ENCODE peak calls at places on chromosomes 4 and X, in six cellular contexts. J, G, V, C, F and B are unnamed samples.

GRCh38 chr4:153151535-153152452 is 52.4 kb upstream of the TRIM2 start:
- DNase-seq in F (no peak), J (no peak), G (peak), C (peak), V (no peak), B (no peak)

GRCh38 chrX:30751497-30751896 is 98.3 kb downstream of the GK start:
- DNase-seq in J (no peak), G (no peak), V (no peak), F (no peak), C (no peak), B (no peak)

GRCh38 chr4:81620442-81620841 is 148.7 kb upstream of the RASGEF1B start:
- DNase-seq in V (no peak), J (no peak), C (no peak), G (no peak), F (no peak), B (no peak)

GRCh38 chr4:121096629-121097028 is 24.3 kb upstream of the NDNF start:
- DNase-seq in G (no peak), C (no peak), J (no peak), V (no peak), F (peak), B (no peak)

GRCh38 chr4:130077275-130077674 is 981.3 kb downstream of the C4orf33 start:
- DNase-seq in F (no peak), J (no peak), V (no peak), C (no peak), G (no peak), B (no peak)

GRCh38 chrX:2594491-2594890 is 93.7 kb upstream of the DHRSX start:
- DNase-seq in G (no peak), J (no peak), C (no peak), V (no peak), F (no peak), B (no peak)

GRCh38 chr4:40478215-40478614 is 143.1 kb downstream of the CHRNA9 start:
- DNase-seq in V (no peak), C (no peak), G (no peak), F (no peak), J (no peak), B (no peak)

GRCh38 chr4:14110407-14110806 is 482.9 kb upstream of the BOD1L1 start:
- DNase-seq in G (no peak), F (no peak), C (no peak), V (no peak), J (no peak), B (no peak)

GRCh38 chr4:71184195-71184781 is 154.5 kb upstream of the SLC4A4 start:
- DNase-seq in J (peak), C (no peak), V (peak), F (peak), G (peak), B (no peak)

GRCh38 chrX:2387614-2388239 is 113.0 kb downstream of the DHRSX start:
- DNase-seq in V (no peak), G (no peak), F (no peak), J (no peak), C (no peak), B (no peak)

GRCh38 chr4:155582971-155583437 is 83.6 kb upstream of the GUCY1A1 start:
- DNase-seq in J (peak), F (no peak), V (no peak), C (no peak), G (no peak), B (no peak)

GRCh38 chr4:158873795-158874359 is 105.1 kb downstream of the FNIP2 start:
- DNase-seq in J (no peak), V (no peak), F (peak), G (no peak), C (no peak), B (no peak)

GRCh38 chrX:40646489-40647306 is 663 bp downstream of the CXorf38 start:
- DNase-seq in F (no peak), C (peak), G (no peak), J (no peak), V (peak), B (peak)

GRCh38 chrX:107374116-107374515 is 75.3 kb upstream of the FRMPD3 start:
- DNase-seq in F (no peak), C (no peak), J (no peak), G (no peak), V (no peak), B (no peak)

GRCh38 chr4:62548108-62548524 is 1348.0 kb downstream of the ADGRL3 start:
- DNase-seq in C (no peak), J (no peak), F (peak), G (peak), V (no peak), B (no peak)

GRCh38 chr4:185874516-185875230 is 62.7 kb upstream of the SORBS2 start:
- DNase-seq in G (no peak), F (no peak), J (no peak), C (no peak), V (no peak), B (no peak)

GRCh38 chrX:19673334-19674040 is 158.2 kb upstream of the MAP3K15 start:
- DNase-seq in G (no peak), V (peak), F (peak), C (peak), J (peak), B (no peak)

GRCh38 chrX:84320606-84321005 is 132.6 kb upstream of the RPS6KA6 start:
- DNase-seq in J (no peak), F (no peak), G (no peak), V (no peak), C (no peak), B (no peak)

GRCh38 chr4:53483250-53483649 is 105.8 kb downstream of the FIP1L1 start:
- DNase-seq in V (no peak), J (no peak), F (no peak), C (no peak), G (no peak), B (no peak)

GRCh38 chr4:38189445-38189844 is 229.2 kb downstream of the PTTG2 start:
- DNase-seq in G (no peak), V (no peak), F (peak), J (peak), C (no peak), B (no peak)

GRCh38 chr4:87011340-87012034 is 76.7 kb downstream of the AFF1 start:
- DNase-seq in F (no peak), J (peak), G (no peak), C (no peak), V (peak), B (peak)

GRCh38 chr4:163251204-163251603 is 81.2 kb downstream of the NPY1R start:
- DNase-seq in J (no peak), F (peak), C (no peak), V (no peak), G (peak), B (no peak)
- TF ChIP-seq CTCF in J (no peak), F (no peak), C (no peak), V (no peak), G (peak), B (no peak)

DNA sequence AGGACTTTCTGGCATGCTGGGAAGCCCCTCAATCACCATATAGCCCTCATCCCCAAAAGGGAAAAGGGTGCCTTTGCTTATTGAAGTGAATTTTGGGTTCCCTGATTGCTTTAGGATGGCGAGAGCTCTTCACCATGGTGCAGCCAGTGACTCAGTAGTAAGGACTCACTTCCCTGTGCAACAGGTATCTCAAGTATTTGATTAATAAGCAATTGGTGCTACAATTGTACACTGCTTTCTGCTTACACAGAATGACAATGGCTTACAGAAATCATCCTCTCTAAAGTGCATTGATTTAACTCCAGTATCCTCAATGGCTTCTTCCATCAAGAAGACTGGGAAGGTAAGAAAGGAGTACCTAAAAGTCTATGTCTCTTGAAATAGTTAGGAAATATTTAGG is 143.7 kb upstream of the SMIM10 start:
- DNase-seq in G (no peak), F (no peak), J (no peak), C (no peak), V (no peak), B (no peak)
- TF ChIP-seq CTCF in G (no peak), F (no peak), J (no peak), C (no peak), V (no peak), B (no peak)

GRCh38 chr4:168868856-168869201 is 141.2 kb downstream of the CBR4 start:
- DNase-seq in J (no peak), V (no peak), G (no peak), C (no peak), F (no peak), B (no peak)
- TF ChIP-seq CTCF in J (no peak), V (no peak), G (no peak), C (no peak), F (no peak), B (no peak)

GRCh38 chr4:73257242-73257994 is 1.2 kb downstream of the ANKRD17 start:
- DNase-seq in C (peak), G (peak), J (peak), F (peak), V (peak), B (peak)

GRCh38 chr4:73259552-73260140 is 1.0 kb upstream of the ANKRD17 start:
- DNase-seq in G (no peak), V (no peak), C (no peak), J (no peak), F (peak), B (no peak)

GRCh38 chr4:73258668-73259551 is at the start of gene ANKRD17:
- DNase-seq in J (peak), V (peak), F (peak), G (peak), C (peak), B (peak)

DNA sequence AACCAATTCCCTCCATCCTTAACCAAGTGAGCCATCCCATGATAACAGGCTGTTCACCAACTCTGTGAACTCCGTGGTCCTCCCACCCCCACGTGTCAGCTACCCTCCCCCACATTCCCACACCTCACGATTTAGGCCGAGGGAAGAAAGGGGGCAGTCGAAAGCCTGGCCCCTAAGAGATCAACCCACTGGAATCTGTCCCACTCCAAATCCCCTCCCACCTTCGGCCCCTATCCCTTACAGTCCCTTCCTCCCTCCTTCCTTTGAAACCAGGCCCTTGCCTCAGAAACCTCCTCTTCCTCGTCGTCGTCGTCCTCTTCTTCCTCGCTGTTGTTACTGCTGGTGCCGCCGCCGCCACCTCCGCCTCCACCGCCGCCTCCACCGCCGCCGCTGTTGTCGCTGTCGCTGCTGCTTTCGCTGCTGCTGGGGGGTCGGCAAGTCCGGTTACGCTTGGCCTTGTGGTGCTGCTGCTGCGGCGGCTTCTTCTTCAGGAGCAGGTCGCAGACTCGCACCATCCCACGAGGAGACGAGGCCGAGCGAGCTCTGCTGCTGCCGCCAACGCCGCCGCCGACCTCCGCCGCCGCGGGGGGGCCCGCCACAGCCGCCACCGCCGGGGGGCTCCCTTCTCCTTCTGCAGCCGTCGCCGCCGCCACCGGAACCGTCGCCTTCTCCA is 467 bp downstream of the ANKRD17 start:
- DNase-seq in F (peak), G (no peak), V (peak), J (no peak), C (peak), B (no peak)
- TF ChIP-seq CTCF in F (peak), G (peak), V (no peak), J (no peak), C (no peak), B (no peak)

GRCh38 chr4:69800599-69800998 is 40.2 kb upstream of the SULT1B1 start:
- DNase-seq in J (peak), C (no peak), G (no peak), V (no peak), F (no peak), B (no peak)
- TF ChIP-seq CTCF in J (no peak), C (no peak), G (no peak), V (no peak), F (no peak), B (no peak)

GRCh38 chr4:148435654-148436406 is 6.4 kb downstream of the NR3C2 start:
- DNase-seq in J (no peak), F (no peak), V (no peak), C (peak), G (no peak), B (no peak)

GRCh38 chr4:148436512-148436911 is 5.7 kb downstream of the NR3C2 start:
- DNase-seq in J (no peak), G (no peak), V (no peak), C (no peak), F (no peak), B (no peak)

GRCh38 chr4:148437439-148437838 is 4.8 kb downstream of the NR3C2 start:
- DNase-seq in C (no peak), V (no peak), F (no peak), G (no peak), J (no peak), B (no peak)

GRCh38 chr4:148441624-148441985 is 609 bp downstream of the NR3C2 start:
- DNase-seq in C (no peak), V (no peak), J (no peak), G (no peak), F (no peak), B (no peak)

GRCh38 chr4:148438047-148438446 is 4.2 kb downstream of the NR3C2 start:
- DNase-seq in C (no peak), F (no peak), J (no peak), V (no peak), G (no peak), B (no peak)
- TF ChIP-seq CTCF in C (no peak), F (no peak), J (no peak), V (no peak), G (peak), B (no peak)

GRCh38 chr4:91502365-91502764 is 801.4 kb upstream of the GRID2 start:
- DNase-seq in J (no peak), F (peak), G (peak), V (no peak), C (no peak), B (no peak)
- TF ChIP-seq CTCF in J (no peak), F (no peak), G (peak), V (no peak), C (no peak), B (no peak)